ENCODE peak calls at places on chromosome X, in ten cellular contexts. A, P, X, H, N, B, U, W, R and K are unnamed samples.

GRCh38 chrX:14508025-14508690 is 21.2 kb upstream of the GLRA2 start:
- DNase-seq in R (no peak), H (no peak), P (no peak), A (peak; percentile 27), U (no peak), X (no peak), B (no peak), W (no peak), N (no peak), K (peak; percentile 14)

GRCh38 chrX:130758072-130758471 is 144.9 kb downstream of the ENOX2 start:
- DNase-seq in W (no peak), P (no peak), B (no peak), R (no peak), U (no peak), A (no peak), N (no peak), X (no peak), H (no peak), K (no peak)

GRCh38 chrX:22135994-22136684 is 104.0 kb downstream of the PHEX start:
- DNase-seq in A (peak; percentile 94), X (peak; percentile 11), R (peak; percentile 73), H (peak; percentile 75), N (no peak), W (peak; percentile 72), B (peak; percentile 25), P (peak; percentile 70), U (no peak), K (peak; percentile 90)

GRCh38 chrX:71178908-71179307 is 34.3 kb downstream of the NLGN3 start:
- DNase-seq in P (peak; percentile 67), H (peak; percentile 67), U (peak; percentile 45), B (peak; percentile 39), N (peak; percentile 52), X (no peak), R (peak; percentile 71), W (peak; percentile 75), A (peak; percentile 64), K (peak; percentile 38)

GRCh38 chrX:103585421-103586313 is at the start of gene TCEAL4:
- DNase-seq in H (peak; percentile 63), R (peak; percentile 72), W (peak; percentile 50), A (peak; percentile 33), U (peak; percentile 30), X (peak; percentile 2), N (peak; percentile 34), B (peak; percentile 25), P (peak; percentile 72), K (peak; percentile 14)

GRCh38 chrX:83658731-83659130 is 150.6 kb downstream of the POU3F4 start:
- DNase-seq in H (no peak), N (no peak), P (no peak), A (no peak), R (no peak), B (no peak), U (no peak), W (peak; percentile 34), X (no peak), K (no peak)

GRCh38 chrX:109856974-109857373 is 123.9 kb upstream of the ACSL4 start:
- DNase-seq in R (peak; percentile 33), W (peak; percentile 46), X (no peak), U (no peak), B (peak; percentile 24), N (peak; percentile 20), A (peak; percentile 46), P (peak; percentile 18), H (peak; percentile 53), K (peak; percentile 23)

GRCh38 chrX:72308566-72309296 is 3.0 kb upstream of the CITED1 start:
- DNase-seq in B (no peak), X (no peak), A (peak; percentile 49), H (peak; percentile 71), U (peak; percentile 70), W (peak; percentile 75), P (peak; percentile 90), N (peak; percentile 39), R (peak; percentile 74), K (peak; percentile 33)

GRCh38 chrX:46676399-46677351 is 82.2 kb downstream of the SLC9A7 start:
- DNase-seq in R (no peak), U (no peak), H (no peak), B (no peak), W (no peak), A (no peak), N (no peak), P (no peak), X (no peak), K (no peak)

GRCh38 chrX:43345166-43345565 is 310.9 kb upstream of the MAOA start:
- DNase-seq in X (no peak), U (no peak), W (no peak), B (no peak), H (no peak), A (no peak), R (no peak), N (no peak), P (no peak), K (peak; percentile 39)

GRCh38 chrX:12548746-12549145 is 242.5 kb upstream of the PRPS2 start:
- DNase-seq in W (peak; percentile 34), H (peak; percentile 61), B (no peak), P (no peak), N (no peak), U (no peak), R (no peak), A (peak; percentile 31), X (no peak), K (peak; percentile 13)

GRCh38 chrX:116657071-116657470 is 194.3 kb upstream of the CT83 start:
- DNase-seq in W (no peak), X (no peak), N (no peak), H (no peak), P (peak; percentile 9), U (no peak), A (no peak), B (no peak), R (no peak), K (no peak)

GRCh38 chrX:78024349-78025108 is 55.1 kb upstream of the PGAM4 start:
- DNase-seq in A (peak; percentile 35), W (peak; percentile 56), H (no peak), N (peak; percentile 20), P (peak; percentile 30), R (no peak), B (peak; percentile 38), X (no peak), U (peak; percentile 24), K (peak; percentile 2)

GRCh38 chrX:103356023-103356798 is at the start of gene TCEAL9:
- DNase-seq in N (no peak), R (peak; percentile 70), H (peak; percentile 88), W (peak; percentile 81), B (no peak), U (no peak), P (peak; percentile 5), X (no peak), A (peak; percentile 59), K (peak; percentile 73)

GRCh38 chrX:1462596-1463251 is 10.0 kb upstream of the ASMTL start:
- DNase-seq in N (peak; percentile 83), W (peak; percentile 28), H (no peak), R (no peak), X (no peak), B (peak; percentile 39), A (peak; percentile 33), U (peak; percentile 56), P (no peak), K (peak; percentile 52)

GRCh38 chrX:88416002-88416401 is 331.0 kb upstream of the CPXCR1 start:
- DNase-seq in A (no peak), N (no peak), U (no peak), H (no peak), P (no peak), X (no peak), R (no peak), B (no peak), W (no peak), K (no peak)

GRCh38 chrX:118550792-118551191 is 55.2 kb downstream of the DOCK11 start:
- DNase-seq in X (no peak), U (no peak), A (peak; percentile 50), B (no peak), N (no peak), H (no peak), W (peak; percentile 12), P (no peak), R (no peak), K (no peak)

GRCh38 chrX:30513284-30513683 is 64.3 kb downstream of the TASL start:
- DNase-seq in H (peak; percentile 25), B (no peak), P (no peak), W (peak; percentile 23), A (peak; percentile 20), N (no peak), X (no peak), R (peak; percentile 3), U (no peak), K (no peak)

GRCh38 chrX:135477576-135477975 is 42.9 kb upstream of the INTS6L start:
- DNase-seq in X (peak; percentile 0), H (peak; percentile 79), A (peak; percentile 72), B (peak; percentile 1), U (peak; percentile 9), P (peak; percentile 79), W (peak; percentile 82), R (peak; percentile 84), N (peak; percentile 65), K (peak; percentile 54)

GRCh38 chrX:47843363-47843762 is 6.7 kb downstream of the ZNF81 start:
- DNase-seq in P (no peak), X (no peak), A (no peak), N (no peak), U (no peak), R (no peak), W (no peak), H (no peak), B (no peak), K (peak; percentile 35)

GRCh38 chrX:3576886-3577516 is 136.4 kb downstream of the PRKX start:
- DNase-seq in X (no peak), U (no peak), W (no peak), H (no peak), B (no peak), N (no peak), A (no peak), P (no peak), R (no peak), K (no peak)

GRCh38 chrX:48083212-48083611 is 11.8 kb upstream of the ZNF630 start:
- DNase-seq in N (peak; percentile 58), H (peak; percentile 49), U (peak; percentile 13), R (peak; percentile 33), X (no peak), P (peak; percentile 42), A (peak; percentile 55), W (peak; percentile 57), B (peak; percentile 41), K (peak; percentile 36)

GRCh38 chrX:40844476-40844875 is 109.1 kb upstream of the MED14 start:
- DNase-seq in N (no peak), P (no peak), R (no peak), B (no peak), H (no peak), W (no peak), X (no peak), U (no peak), A (no peak), K (no peak)

GRCh38 chrX:33592398-33592797 is 381.0 kb upstream of the DMD start:
- DNase-seq in B (no peak), R (no peak), W (no peak), X (no peak), U (no peak), P (no peak), N (no peak), H (no peak), A (no peak), K (no peak)

GRCh38 chrX:109270580-109271484 is 211.1 kb downstream of the GUCY2F start:
- DNase-seq in N (no peak), W (peak; percentile 7), A (peak; percentile 89), X (no peak), H (no peak), B (no peak), U (peak; percentile 2), P (no peak), R (no peak), K (peak; percentile 75)